ENCODE peak calls at places on chromosomes 13 and 19, in eight cellular contexts. I is foreskin fibroblast; S is nephron progenitor cell; E is mesothelial cell of epicardium; X is colonic mucosa; F is stimulated activated CD8-positive, alpha-beta memory T cell treated with anti-CD3 and anti-CD28 coated beads, Interleukin-4, amount 100 ng/mL, for 48 hours; Z is heart right ventricle; O is fibroblast of villous mesenchyme. K is an unnamed sample.

GRCh38 chr19:11361037-11361770 is 6.0 kb downstream of the PLPPR2 start:
- DNase-seq in I (no peak), S (peak; percentile 99), E (peak; percentile 50), X (peak; percentile 98), F (peak; percentile 62), Z (peak; percentile 52), O (no peak), K (no peak)

GRCh38 chr19:11019824-11020223 is 59.0 kb downstream of the SMARCA4 start:
- DNase-seq in I (no peak), S (no peak), E (no peak), X (no peak), F (no peak), Z (peak; percentile 51), O (no peak), K (no peak)

GRCh38 chr19:48896191-48896720 is 2.3 kb downstream of the TULP2 start:
- DNase-seq in I (peak; percentile 82), S (peak; percentile 78), E (peak; percentile 66), X (peak; percentile 51), F (peak; percentile 81), Z (peak; percentile 71), O (peak; percentile 49), K (no peak)

GRCh38 chr13:20142019-20142926 is 18.6 kb downstream of the GJA3 start:
- DNase-seq in I (no peak), S (no peak), E (no peak), X (no peak), F (no peak), Z (no peak), O (no peak), K (no peak)

GRCh38 chr19:30314056-30314804 is 58.0 kb upstream of the ZNF536 start:
- DNase-seq in I (no peak), S (no peak), E (no peak), X (no peak), F (no peak), Z (no peak), O (no peak), K (no peak)

GRCh38 chr19:10173527-10173926 is 21.2 kb downstream of the DNMT1 start:
- DNase-seq in I (peak; percentile 75), S (no peak), E (no peak), X (no peak), F (no peak), Z (no peak), O (peak; percentile 37), K (no peak)

GRCh38 chr19:2051771-2052704 is 994 bp upstream of the MKNK2 start:
- DNase-seq in I (no peak), S (no peak), E (no peak), X (peak; percentile 78), F (peak; percentile 58), Z (peak; percentile 75), O (no peak), K (no peak)

GRCh38 chr13:38686635-38687245 is at the start of gene FREM2:
- DNase-seq in I (peak; percentile 14), S (peak; percentile 81), E (peak; percentile 84), X (peak; percentile 79), F (no peak), Z (no peak), O (peak; percentile 8), K (peak; percentile 86)

GRCh38 chr19:20039203-20039723 is at the start of gene ZNF682:
- DNase-seq in I (peak; percentile 96), S (peak; percentile 96), E (peak; percentile 97), X (peak; percentile 96), F (peak; percentile 96), Z (peak; percentile 93), O (peak; percentile 93), K (peak; percentile 93)

GRCh38 chr19:8475005-8475404 is 27.4 kb downstream of the PRAM1 start:
- DNase-seq in I (no peak), S (no peak), E (no peak), X (no peak), F (no peak), Z (no peak), O (no peak), K (no peak)

GRCh38 chr13:77000475-77000874 is 8.6 kb downstream of the CLN5 start:
- DNase-seq in I (no peak), S (no peak), E (no peak), X (no peak), F (no peak), Z (no peak), O (peak; percentile 83), K (no peak)

GRCh38 chr13:101474419-101474957 is 22.0 kb downstream of the ITGBL1 start:
- DNase-seq in I (peak; percentile 87), S (peak; percentile 16), E (peak; percentile 53), X (no peak), F (no peak), Z (no peak), O (peak; percentile 89), K (no peak)

GRCh38 chr13:113848431-113849260 is 15.2 kb downstream of the GAS6 start:
- DNase-seq in I (no peak), S (no peak), E (no peak), X (peak; percentile 84), F (peak; percentile 19), Z (no peak), O (no peak), K (no peak)

GRCh38 chr13:80244574-80244973 is 96.4 kb downstream of the SPRY2 start:
- DNase-seq in I (no peak), S (no peak), E (no peak), X (no peak), F (no peak), Z (no peak), O (no peak), K (no peak)

GRCh38 chr13:94950303-94950702 is 238.0 kb upstream of the SOX21 start:
- DNase-seq in I (no peak), S (no peak), E (no peak), X (no peak), F (no peak), Z (no peak), O (peak; percentile 19), K (no peak)

GRCh38 chr19:45670670-45671453 is 2.8 kb downstream of the GIPR start:
- DNase-seq in I (peak; percentile 78), S (peak; percentile 95), E (peak; percentile 80), X (peak; percentile 97), F (peak; percentile 92), Z (peak; percentile 75), O (peak; percentile 88), K (no peak)

GRCh38 chr19:16564842-16565241 is 7.4 kb downstream of the SLC35E1 start:
- DNase-seq in I (no peak), S (no peak), E (no peak), X (no peak), F (no peak), Z (no peak), O (no peak), K (no peak)

GRCh38 chr19:46678110-46678732 is 17.2 kb upstream of the DACT3 start:
- DNase-seq in I (peak; percentile 17), S (peak; percentile 40), E (no peak), X (peak; percentile 53), F (peak; percentile 84), Z (no peak), O (no peak), K (no peak)

GRCh38 chr19:33468361-33469170 is 53.0 kb downstream of the PEPD start:
- DNase-seq in I (peak; percentile 44), S (peak; percentile 45), E (no peak), X (no peak), F (no peak), Z (no peak), O (no peak), K (no peak)

GRCh38 chr19:13670846-13671245 is 93.5 kb upstream of the MRI1 start:
- DNase-seq in I (peak; percentile 7), S (no peak), E (no peak), X (no peak), F (no peak), Z (no peak), O (no peak), K (no peak)

GRCh38 chr13:36173923-36174322 is 40.4 kb downstream of the SOHLH2 start:
- DNase-seq in I (no peak), S (no peak), E (no peak), X (no peak), F (no peak), Z (no peak), O (no peak), K (no peak)

GRCh38 chr13:20303636-20304035 is 71.5 kb upstream of the GJB6 start:
- DNase-seq in I (no peak), S (no peak), E (no peak), X (no peak), F (no peak), Z (no peak), O (no peak), K (no peak)

GRCh38 chr19:46232029-46232428 is 2.5 kb downstream of the IGFL1 start:
- DNase-seq in I (no peak), S (no peak), E (no peak), X (no peak), F (no peak), Z (no peak), O (no peak), K (no peak)

GRCh38 chr13:74062933-74063332 is 71.3 kb downstream of the KLF12 start:
- DNase-seq in I (peak; percentile 23), S (no peak), E (no peak), X (peak; percentile 24), F (peak; percentile 33), Z (peak; percentile 44), O (peak; percentile 48), K (no peak)

GRCh38 chr13:60261432-60262351 is 98.0 kb upstream of the DIAPH3 start:
- DNase-seq in I (no peak), S (no peak), E (no peak), X (peak; percentile 21), F (no peak), Z (no peak), O (no peak), K (peak; percentile 61)

GRCh38 chr19:58558623-58559274 is 338 bp upstream of the UBE2M start:
- DNase-seq in I (peak; percentile 99), S (peak; percentile 100), E (peak; percentile 100), X (peak; percentile 99), F (peak; percentile 99), Z (peak; percentile 100), O (peak; percentile 99), K (no peak)

GRCh38 chr13:99376132-99376531 is 68.9 kb upstream of the GPR183 start:
- DNase-seq in I (no peak), S (no peak), E (no peak), X (no peak), F (peak; percentile 25), Z (no peak), O (no peak), K (no peak)

GRCh38 chr19:23764781-23765180 is 6.1 kb upstream of the ZNF681 start:
- DNase-seq in I (no peak), S (no peak), E (no peak), X (no peak), F (no peak), Z (no peak), O (no peak), K (no peak)

GRCh38 chr19:10431943-10432735 is 11.8 kb downstream of the PDE4A start:
- DNase-seq in I (peak; percentile 80), S (peak; percentile 69), E (no peak), X (peak; percentile 82), F (peak; percentile 75), Z (peak; percentile 82), O (peak; percentile 65), K (no peak)

GRCh38 chr19:15519433-15519976 is 11.2 kb downstream of the CYP4F22 start:
- DNase-seq in I (no peak), S (no peak), E (no peak), X (no peak), F (no peak), Z (no peak), O (no peak), K (no peak)

GRCh38 chr19:4402171-4403004 is at the start of gene CHAF1A:
- DNase-seq in I (peak; percentile 100), S (peak; percentile 99), E (peak; percentile 99), X (peak; percentile 100), F (peak; percentile 99), Z (peak; percentile 99), O (peak; percentile 100), K (peak; percentile 100)

GRCh38 chr19:43738780-43739211 is 16.0 kb downstream of the SMG9 start:
- DNase-seq in I (no peak), S (no peak), E (no peak), X (peak; percentile 80), F (no peak), Z (no peak), O (peak; percentile 26), K (no peak)

GRCh38 chr19:17860993-17861360 is 1.3 kb downstream of the RPL18A start:
- DNase-seq in I (no peak), S (no peak), E (no peak), X (no peak), F (no peak), Z (no peak), O (no peak), K (no peak)

GRCh38 chr19:53545271-53546065 is 7.5 kb downstream of the ZNF331 start:
- DNase-seq in I (peak; percentile 88), S (no peak), E (no peak), X (no peak), F (no peak), Z (no peak), O (peak; percentile 93), K (no peak)